ENCODE peak calls at places on chromosome 15, in ten cellular contexts. N is germinal center, W is GM13976, O is M059J, Y is IMR-90, Z is NCI-H1417, C is astrocyte, A is frontal cortex, L is A549, G is smooth muscle cell of the brain vasculature. V is an unnamed sample.

GRCh38 chr15:100602822-100603393 is 519 bp downstream of the ASB7 start:
- DNase-seq in G (no peak), A (no peak), Y (peak), W (peak), O (peak), Z (no peak), L (peak), N (peak), C (peak), V (peak)

GRCh38 chr15:56821721-56822425 is 88.6 kb upstream of the ZNF280D start:
- DNase-seq in C (peak), G (no peak), A (peak), W (peak), L (peak), N (peak), O (peak), Y (peak), Z (peak), V (peak)

GRCh38 chr15:93029613-93030429 is 59.2 kb downstream of the RGMA start:
- DNase-seq in Z (peak), W (peak), L (no peak), O (peak), C (no peak), A (peak), N (no peak), G (no peak), Y (peak), V (peak)

GRCh38 chr15:90539789-90540188 is 10.1 kb downstream of the CRTC3 start:
- DNase-seq in W (no peak), N (no peak), Y (no peak), C (no peak), L (no peak), A (no peak), O (no peak), G (no peak), Z (no peak), V (no peak)

GRCh38 chr15:49421991-49422390 is 1.1 kb upstream of the FGF7 start:
- DNase-seq in L (peak), O (peak), Y (peak), W (peak), G (peak), N (peak), Z (peak), C (peak), A (no peak), V (peak)

GRCh38 chr15:86685263-86685662 is 605.6 kb downstream of the AGBL1 start:
- DNase-seq in L (no peak), W (no peak), N (no peak), Z (no peak), G (no peak), A (no peak), C (no peak), O (no peak), Y (no peak), V (no peak)

GRCh38 chr15:41967506-41968206 is 4.7 kb downstream of the EHD4 start:
- DNase-seq in A (no peak), N (peak), Z (no peak), Y (peak), G (no peak), O (no peak), W (peak), L (no peak), C (peak), V (peak)

GRCh38 chr15:39125904-39126303 is 455.0 kb upstream of the THBS1 start:
- DNase-seq in N (peak), G (no peak), C (peak), W (peak), Z (peak), L (peak), O (peak), Y (peak), A (no peak), V (peak)

GRCh38 chr15:22980189-22981136 is at the start of gene CYFIP1:
- DNase-seq in G (no peak), W (peak), O (peak), L (peak), C (peak), A (peak), N (peak), Z (peak), Y (peak), V (peak)

GRCh38 chr15:77563768-77564167 is 68.9 kb downstream of the LINGO1 start:
- DNase-seq in Z (no peak), Y (no peak), A (no peak), W (no peak), G (no peak), N (no peak), L (no peak), O (no peak), C (no peak), V (no peak)

V was measured in endodermal cell.